ENCODE peak calls at places on chromosomes 13 and 19, in six cellular contexts. H, O, K, Y, Z and X are unnamed samples.

GRCh38 chr19:33630880-33631627 is 9.3 kb downstream of the CHST8 start:
- DNase-seq in H (no peak), O (no peak), K (no peak), Y (no peak), Z (no peak), X (peak)

GRCh38 chr13:77503398-77503797 is 32.1 kb upstream of the SCEL start:
- DNase-seq in H (no peak), O (no peak), K (no peak), Y (no peak), Z (no peak), X (no peak)

GRCh38 chr13:107138987-107139386 is 571.0 kb upstream of the ARGLU1 start:
- DNase-seq in H (no peak), O (no peak), K (no peak), Y (no peak), Z (no peak), X (no peak)

GRCh38 chr19:34391813-34392212 is 12.4 kb upstream of the PDCD2L start:
- DNase-seq in H (no peak), O (no peak), K (no peak), Y (no peak), Z (peak), X (no peak)

GRCh38 chr19:15118789-15119494 is 11.7 kb downstream of the SYDE1 start:
- DNase-seq in H (no peak), O (no peak), K (no peak), Y (peak), Z (no peak), X (no peak)

GRCh38 chr19:7607212-7607873 is 11.7 kb downstream of the CAMSAP3 start:
- DNase-seq in H (no peak), O (no peak), K (no peak), Y (no peak), Z (no peak), X (no peak)

GRCh38 chr19:1229056-1229607 is 8.7 kb downstream of the CBARP start:
- DNase-seq in H (no peak), O (no peak), K (no peak), Y (no peak), Z (no peak), X (no peak)

GRCh38 chr19:12913011-12913561 is 6.0 kb downstream of the SYCE2 start:
- DNase-seq in H (no peak), O (peak), K (peak), Y (peak), Z (peak), X (no peak)

GRCh38 chr19:54136864-54137113 is 773 bp upstream of the CNOT3 start:
- DNase-seq in H (no peak), O (no peak), K (no peak), Y (no peak), Z (no peak), X (no peak)

GRCh38 chr13:98141938-98142426 is 912 bp upstream of the FARP1 start:
- DNase-seq in H (peak), O (no peak), K (peak), Y (peak), Z (no peak), X (no peak)

GRCh38 chr19:33301900-33302174 is 497 bp downstream of the CEBPA start:
- DNase-seq in H (no peak), O (no peak), K (no peak), Y (no peak), Z (no peak), X (no peak)

GRCh38 chr13:47168086-47168485 is 271.2 kb upstream of the HTR2A start:
- DNase-seq in H (peak), O (peak), K (no peak), Y (no peak), Z (peak), X (no peak)

GRCh38 chr13:73519720-73520119 is 460.9 kb downstream of the KLF5 start:
- DNase-seq in H (no peak), O (no peak), K (no peak), Y (no peak), Z (no peak), X (no peak)

GRCh38 chr13:19864339-19865309 is 1.2 kb upstream of the ZMYM5 start:
- DNase-seq in H (peak), O (peak), K (peak), Y (peak), Z (peak), X (peak)

GRCh38 chr13:102136735-102137296 is 265.0 kb downstream of the FGF14 start:
- DNase-seq in H (no peak), O (no peak), K (no peak), Y (no peak), Z (peak), X (no peak)

GRCh38 chr19:39843919-39844793 is 2.0 kb downstream of the FBL start:
- DNase-seq in H (peak), O (peak), K (no peak), Y (no peak), Z (peak), X (peak)

GRCh38 chr19:36215276-36216171 is 618 bp downstream of the ZNF146 start:
- DNase-seq in H (peak), O (peak), K (no peak), Y (no peak), Z (peak), X (no peak)

DNA sequence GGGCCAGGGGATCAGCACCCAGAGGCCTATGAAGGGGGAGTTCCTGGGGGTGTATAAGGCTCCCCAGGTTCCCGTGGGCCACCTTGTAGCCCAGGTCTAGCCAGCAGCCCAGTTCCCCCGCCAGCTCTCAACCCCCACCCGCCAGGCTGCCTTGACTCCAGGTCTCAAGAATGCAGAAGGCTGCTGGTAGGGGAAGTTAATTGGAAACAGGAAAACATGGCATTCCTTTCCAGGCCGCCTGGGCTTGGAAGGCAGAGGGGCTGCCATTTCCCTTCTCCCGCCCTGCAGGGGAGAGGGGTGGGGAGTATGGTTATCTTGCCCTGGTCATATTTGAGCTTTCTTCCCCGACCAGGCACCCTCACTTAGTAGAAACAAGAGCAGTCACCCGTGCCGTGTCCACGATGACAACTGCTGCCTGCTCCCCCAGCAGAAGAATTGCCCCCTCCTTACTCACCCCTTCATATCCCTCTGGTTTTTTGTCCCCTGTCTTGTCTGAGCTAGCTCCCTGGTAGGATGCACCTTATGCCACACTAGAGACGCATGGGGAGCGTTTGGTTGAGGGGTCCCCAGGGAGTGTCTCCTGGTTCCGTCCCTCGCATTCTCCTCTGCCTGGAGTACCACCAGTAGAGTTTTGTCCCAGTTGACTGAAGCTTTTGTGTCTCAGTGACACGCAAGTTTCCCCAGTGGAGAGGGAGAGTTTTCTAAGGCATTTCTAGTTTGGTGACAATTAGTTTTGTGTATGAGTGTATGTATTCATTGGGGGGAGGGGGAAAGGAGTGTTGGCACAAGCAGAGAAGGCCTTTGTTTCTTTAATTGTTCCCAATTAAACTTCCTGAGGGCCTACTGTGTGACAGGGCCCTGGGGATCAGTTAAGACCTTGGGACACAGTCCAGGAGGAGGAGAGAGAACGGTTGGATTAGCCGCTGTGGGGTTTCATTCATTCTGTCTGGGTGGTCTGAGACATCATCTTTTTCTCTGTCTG is 4.5 kb downstream of the BICRA start:
- DNase-seq in H (no peak), O (peak), K (peak), Y (no peak), Z (peak), X (no peak)
- TF ChIP-seq CTCF in H (no peak), O (no peak), K (no peak), Y (no peak), Z (no peak), X (no peak)

GRCh38 chr13:30676672-30677071 is 58.7 kb upstream of the ALOX5AP start:
- DNase-seq in H (no peak), O (peak), K (no peak), Y (no peak), Z (peak), X (no peak)
- TF ChIP-seq CTCF in H (no peak), O (peak), K (peak), Y (peak), Z (peak), X (no peak)

GRCh38 chr19:19279853-19280252 is 6.8 kb upstream of the TM6SF2 start:
- DNase-seq in H (no peak), O (no peak), K (no peak), Y (no peak), Z (no peak), X (no peak)
- TF ChIP-seq CTCF in H (no peak), O (no peak), K (no peak), Y (no peak), Z (no peak), X (no peak)

GRCh38 chr19:48608798-48609263 is 2.3 kb downstream of the SPACA4 start:
- DNase-seq in H (peak), O (peak), K (peak), Y (peak), Z (peak), X (peak)
- TF ChIP-seq CTCF in H (peak), O (peak), K (peak), Y (peak), Z (peak), X (peak)